ENCODE peak calls at places on chromosomes 4 and X, in five cellular contexts. W is EH; N is amniotic stem cell; Q is activated CD4-positive, alpha-beta memory T cell treated with anti-CD3 and anti-CD28 coated beads for 36 hours; P is H7. Y is an unnamed sample.
A peak's percentile ranks its signal among the peaks of the same experiment; 100 is the strongest.

GRCh38 chr4:143232277-143232676 is 47.6 kb downstream of the USP38 start:
- DNase-seq in W (no peak), P (no peak), N (no peak), Q (no peak), Y (no peak)

GRCh38 chr4:36325499-36325898 is 44.1 kb downstream of the DTHD1 start:
- DNase-seq in W (no peak), N (no peak), P (no peak), Q (no peak), Y (no peak)

GRCh38 chr4:8506373-8507250 is 66.0 kb downstream of the TRMT44 start:
- DNase-seq in P (peak; percentile 90), W (peak; percentile 81), Q (no peak), N (peak; percentile 18), Y (no peak)

GRCh38 chr4:73341454-73341853 is 62.6 kb upstream of the ALB start:
- DNase-seq in N (no peak), W (peak; percentile 62), Q (peak; percentile 13), P (peak; percentile 56), Y (peak; percentile 21)

GRCh38 chrX:123731258-123731986 is 1.4 kb downstream of the THOC2 start:
- DNase-seq in Q (peak; percentile 45), P (peak; percentile 50), N (no peak), W (peak; percentile 44), Y (no peak)

GRCh38 chr4:168386002-168386401 is 67.5 kb upstream of the DDX60 start:
- DNase-seq in N (no peak), W (peak; percentile 6), P (no peak), Q (no peak), Y (no peak)

GRCh38 chrX:137549846-137550534 is 15.9 kb upstream of the ZIC3 start:
- DNase-seq in W (no peak), N (no peak), Q (no peak), P (peak; percentile 78), Y (no peak)

GRCh38 chrX:14344172-14344940 is 185.0 kb upstream of the GLRA2 start:
- DNase-seq in P (no peak), Q (no peak), W (no peak), N (no peak), Y (no peak)

GRCh38 chr4:93384897-93385296 is 443.7 kb upstream of the ATOH1 start:
- DNase-seq in W (peak; percentile 21), Q (no peak), P (no peak), N (no peak), Y (peak; percentile 3)

GRCh38 chr4:165404080-165404479 is 25.3 kb downstream of the CPE start:
- DNase-seq in P (no peak), W (no peak), N (no peak), Q (no peak), Y (no peak)

GRCh38 chr4:51842167-51842553 is 793 bp upstream of the DCUN1D4 start:
- DNase-seq in P (peak; percentile 30), W (no peak), Q (peak; percentile 16), N (peak; percentile 35), Y (no peak)

GRCh38 chr4:86451560-86452322 is 91.9 kb upstream of the MAPK10 start:
- DNase-seq in Q (no peak), P (peak; percentile 32), N (no peak), W (peak; percentile 37), Y (peak; percentile 3)

GRCh38 chr4:40734497-40734896 is 15.3 kb upstream of the NSUN7 start:
- DNase-seq in W (no peak), N (no peak), P (no peak), Q (no peak), Y (no peak)

GRCh38 chrX:29530520-29530919 is 684.8 kb upstream of the MAGEB2 start:
- DNase-seq in P (no peak), Q (no peak), W (peak; percentile 20), N (peak; percentile 6), Y (peak; percentile 19)